ENCODE peak calls at places on chromosomes 3 and 15, in eight cellular contexts. One of them, this sample, is unnamed.

GRCh38 chr3:154217663-154218062 is 96.5 kb downstream of the ARHGEF26 start:
- DNase-seq in HFF-Myc: no peak
- DNase-seq in left ventricle myocardium inferior: no peak
- DNase-seq in RWPE1: no peak
- DNase-seq in neural crest cell: no peak
- DNase-seq in cardiac muscle cell: no peak
- DNase-seq in fibroblast of pulmonary artery: no peak
- DNase-seq in A549: no peak
- DNase-seq in this sample: no peak

GRCh38 chr3:179760944-179761343 is 108.1 kb downstream of the USP13 start:
- DNase-seq in HFF-Myc: peak; percentile 40
- DNase-seq in left ventricle myocardium inferior: no peak
- DNase-seq in RWPE1: peak; percentile 57
- DNase-seq in neural crest cell: no peak
- DNase-seq in cardiac muscle cell: no peak
- DNase-seq in fibroblast of pulmonary artery: peak; percentile 78
- DNase-seq in A549: peak; percentile 33
- DNase-seq in this sample: peak; percentile 84

GRCh38 chr15:68610825-68611224 is 32.0 kb downstream of the CORO2B start:
- DNase-seq in HFF-Myc: no peak
- DNase-seq in left ventricle myocardium inferior: peak; percentile 10
- DNase-seq in RWPE1: no peak
- DNase-seq in neural crest cell: no peak
- DNase-seq in cardiac muscle cell: no peak
- DNase-seq in fibroblast of pulmonary artery: no peak
- DNase-seq in A549: no peak
- DNase-seq in this sample: no peak

GRCh38 chr3:154540950-154541604 is 111.1 kb upstream of the GPR149 start:
- DNase-seq in HFF-Myc: no peak
- DNase-seq in left ventricle myocardium inferior: no peak
- DNase-seq in RWPE1: peak; percentile 4
- DNase-seq in neural crest cell: no peak
- DNase-seq in cardiac muscle cell: no peak
- DNase-seq in fibroblast of pulmonary artery: peak; percentile 22
- DNase-seq in A549: no peak
- DNase-seq in this sample: peak; percentile 30

GRCh38 chr15:66254364-66255292 is 1.1 kb upstream of the MEGF11 start:
- DNase-seq in HFF-Myc: no peak
- DNase-seq in left ventricle myocardium inferior: no peak
- DNase-seq in RWPE1: no peak
- DNase-seq in neural crest cell: no peak
- DNase-seq in cardiac muscle cell: peak; percentile 14
- DNase-seq in fibroblast of pulmonary artery: no peak
- DNase-seq in A549: no peak
- DNase-seq in this sample: no peak

GRCh38 chr15:74399100-74399499 is 31.7 kb upstream of the CYP11A1 start:
- DNase-seq in HFF-Myc: no peak
- DNase-seq in left ventricle myocardium inferior: no peak
- DNase-seq in RWPE1: no peak
- DNase-seq in neural crest cell: no peak
- DNase-seq in cardiac muscle cell: no peak
- DNase-seq in fibroblast of pulmonary artery: no peak
- DNase-seq in A549: no peak
- DNase-seq in this sample: no peak

GRCh38 chr3:130354430-130354829 is 9.0 kb downstream of the COL6A5 start:
- DNase-seq in HFF-Myc: no peak
- DNase-seq in left ventricle myocardium inferior: no peak
- DNase-seq in RWPE1: no peak
- DNase-seq in neural crest cell: no peak
- DNase-seq in cardiac muscle cell: no peak
- DNase-seq in fibroblast of pulmonary artery: no peak
- DNase-seq in A549: no peak
- DNase-seq in this sample: no peak

GRCh38 chr3:193970773-193971206 is 165.2 kb upstream of the HES1 start:
- DNase-seq in HFF-Myc: no peak
- DNase-seq in left ventricle myocardium inferior: no peak
- DNase-seq in RWPE1: no peak
- DNase-seq in neural crest cell: no peak
- DNase-seq in cardiac muscle cell: no peak
- DNase-seq in fibroblast of pulmonary artery: no peak
- DNase-seq in A549: no peak
- DNase-seq in this sample: no peak

GRCh38 chr15:57873564-57874209 is 167.2 kb downstream of the POLR2M start:
- DNase-seq in HFF-Myc: no peak
- DNase-seq in left ventricle myocardium inferior: no peak
- DNase-seq in RWPE1: peak; percentile 52
- DNase-seq in neural crest cell: no peak
- DNase-seq in cardiac muscle cell: no peak
- DNase-seq in fibroblast of pulmonary artery: peak; percentile 74
- DNase-seq in A549: no peak
- DNase-seq in this sample: no peak

GRCh38 chr15:36050899-36051298 is 504.9 kb upstream of the DPH6 start:
- DNase-seq in HFF-Myc: no peak
- DNase-seq in left ventricle myocardium inferior: no peak
- DNase-seq in RWPE1: no peak
- DNase-seq in neural crest cell: no peak
- DNase-seq in cardiac muscle cell: peak; percentile 39
- DNase-seq in fibroblast of pulmonary artery: no peak
- DNase-seq in A549: no peak
- DNase-seq in this sample: no peak

GRCh38 chr3:71956716-71957115 is 171.8 kb upstream of the PROK2 start:
- DNase-seq in HFF-Myc: no peak
- DNase-seq in left ventricle myocardium inferior: no peak
- DNase-seq in RWPE1: no peak
- DNase-seq in neural crest cell: no peak
- DNase-seq in cardiac muscle cell: no peak
- DNase-seq in fibroblast of pulmonary artery: no peak
- DNase-seq in A549: no peak
- DNase-seq in this sample: no peak

GRCh38 chr15:81301815-81302399 is 22.0 kb downstream of the STARD5 start:
- DNase-seq in HFF-Myc: no peak
- DNase-seq in left ventricle myocardium inferior: no peak
- DNase-seq in RWPE1: no peak
- DNase-seq in neural crest cell: no peak
- DNase-seq in cardiac muscle cell: no peak
- DNase-seq in fibroblast of pulmonary artery: no peak
- DNase-seq in A549: no peak
- DNase-seq in this sample: no peak

GRCh38 chr15:22890296-22890695 is 51.8 kb downstream of the NIPA2 start:
- DNase-seq in HFF-Myc: no peak
- DNase-seq in left ventricle myocardium inferior: no peak
- DNase-seq in RWPE1: no peak
- DNase-seq in neural crest cell: no peak
- DNase-seq in cardiac muscle cell: no peak
- DNase-seq in fibroblast of pulmonary artery: no peak
- DNase-seq in A549: no peak
- DNase-seq in this sample: no peak

GRCh38 chr15:78315686-78316085 is 16.3 kb upstream of the SKIC8 start:
- DNase-seq in HFF-Myc: no peak
- DNase-seq in left ventricle myocardium inferior: no peak
- DNase-seq in RWPE1: no peak
- DNase-seq in neural crest cell: peak; percentile 49
- DNase-seq in cardiac muscle cell: peak; percentile 32
- DNase-seq in fibroblast of pulmonary artery: no peak
- DNase-seq in A549: peak; percentile 59
- DNase-seq in this sample: peak; percentile 31
- TF ChIP-seq CTCF in HFF-Myc: peak; percentile 60
- TF ChIP-seq CTCF in left ventricle myocardium inferior: no peak
- TF ChIP-seq CTCF in RWPE1: no peak
- TF ChIP-seq CTCF in neural crest cell: peak; percentile 52
- TF ChIP-seq CTCF in cardiac muscle cell: no peak
- TF ChIP-seq CTCF in fibroblast of pulmonary artery: peak; percentile 16
- TF ChIP-seq CTCF in A549: no peak
- TF ChIP-seq CTCF in this sample: no peak

GRCh38 chr3:10475983-10476382 is 29.4 kb downstream of the ATP2B2 start:
- DNase-seq in HFF-Myc: no peak
- DNase-seq in left ventricle myocardium inferior: no peak
- DNase-seq in RWPE1: no peak
- DNase-seq in neural crest cell: no peak
- DNase-seq in cardiac muscle cell: no peak
- DNase-seq in fibroblast of pulmonary artery: no peak
- DNase-seq in A549: no peak
- DNase-seq in this sample: no peak

GRCh38 chr3:10474439-10474723 is 31.0 kb downstream of the ATP2B2 start:
- DNase-seq in HFF-Myc: no peak
- DNase-seq in left ventricle myocardium inferior: no peak
- DNase-seq in RWPE1: no peak
- DNase-seq in neural crest cell: no peak
- DNase-seq in cardiac muscle cell: no peak
- DNase-seq in fibroblast of pulmonary artery: no peak
- DNase-seq in A549: no peak
- DNase-seq in this sample: no peak

GRCh38 chr3:10474847-10475246 is 30.5 kb downstream of the ATP2B2 start:
- DNase-seq in HFF-Myc: no peak
- DNase-seq in left ventricle myocardium inferior: no peak
- DNase-seq in RWPE1: no peak
- DNase-seq in neural crest cell: no peak
- DNase-seq in cardiac muscle cell: no peak
- DNase-seq in fibroblast of pulmonary artery: no peak
- DNase-seq in A549: no peak
- DNase-seq in this sample: no peak

GRCh38 chr3:10472877-10473440 is 32.4 kb downstream of the ATP2B2 start:
- DNase-seq in HFF-Myc: no peak
- DNase-seq in left ventricle myocardium inferior: no peak
- DNase-seq in RWPE1: no peak
- DNase-seq in neural crest cell: no peak
- DNase-seq in cardiac muscle cell: no peak
- DNase-seq in fibroblast of pulmonary artery: no peak
- DNase-seq in A549: no peak
- DNase-seq in this sample: no peak

DNA sequence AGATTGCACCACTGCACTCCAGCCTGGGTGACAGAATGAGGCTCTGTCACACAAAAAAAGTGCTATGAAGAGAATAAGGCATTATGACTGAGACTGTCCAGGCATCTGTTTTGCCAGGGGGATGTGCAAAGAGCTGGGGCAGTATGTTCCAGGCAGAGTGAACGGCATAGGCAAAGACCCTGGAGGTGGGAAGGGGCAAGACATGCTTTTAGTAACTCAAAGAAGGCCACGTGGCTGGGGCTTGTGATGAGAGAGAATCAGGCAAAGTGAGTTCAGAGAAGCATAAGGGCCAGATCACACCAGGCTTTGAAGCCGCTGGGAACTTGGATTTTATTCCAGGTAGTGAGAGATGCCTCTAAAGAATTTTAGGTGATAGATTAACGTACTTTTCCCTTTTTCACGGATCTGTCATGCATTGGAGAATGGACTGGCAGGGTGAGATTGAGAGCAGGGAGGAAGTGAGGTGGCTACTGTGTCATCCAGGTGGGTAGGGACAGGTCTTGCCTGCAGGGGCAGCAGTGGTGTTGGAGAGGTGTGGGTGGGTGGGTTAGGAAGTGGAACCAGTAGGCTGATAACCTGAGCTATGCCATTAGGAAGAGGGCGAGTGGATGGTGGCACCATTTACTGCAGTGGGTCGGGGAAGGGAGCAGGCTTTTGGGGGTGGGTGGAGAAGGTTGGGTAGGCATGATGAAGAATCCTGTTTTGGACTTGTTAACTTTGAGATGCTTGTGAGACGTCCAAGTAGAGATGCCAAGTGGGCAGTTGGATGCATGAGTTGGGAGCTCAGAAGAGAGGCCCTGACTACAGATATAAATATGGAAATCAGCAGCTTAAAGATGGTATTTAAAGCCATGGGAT is 31.6 kb downstream of the ATP2B2 start:
- DNase-seq in HFF-Myc: no peak
- DNase-seq in left ventricle myocardium inferior: no peak
- DNase-seq in RWPE1: no peak
- DNase-seq in neural crest cell: no peak
- DNase-seq in cardiac muscle cell: no peak
- DNase-seq in fibroblast of pulmonary artery: no peak
- DNase-seq in A549: no peak
- DNase-seq in this sample: no peak
- TF ChIP-seq CTCF in HFF-Myc: no peak
- TF ChIP-seq CTCF in left ventricle myocardium inferior: no peak
- TF ChIP-seq CTCF in RWPE1: no peak
- TF ChIP-seq CTCF in neural crest cell: no peak
- TF ChIP-seq CTCF in cardiac muscle cell: no peak
- TF ChIP-seq CTCF in fibroblast of pulmonary artery: no peak
- TF ChIP-seq CTCF in A549: no peak
- TF ChIP-seq CTCF in this sample: no peak

DNA sequence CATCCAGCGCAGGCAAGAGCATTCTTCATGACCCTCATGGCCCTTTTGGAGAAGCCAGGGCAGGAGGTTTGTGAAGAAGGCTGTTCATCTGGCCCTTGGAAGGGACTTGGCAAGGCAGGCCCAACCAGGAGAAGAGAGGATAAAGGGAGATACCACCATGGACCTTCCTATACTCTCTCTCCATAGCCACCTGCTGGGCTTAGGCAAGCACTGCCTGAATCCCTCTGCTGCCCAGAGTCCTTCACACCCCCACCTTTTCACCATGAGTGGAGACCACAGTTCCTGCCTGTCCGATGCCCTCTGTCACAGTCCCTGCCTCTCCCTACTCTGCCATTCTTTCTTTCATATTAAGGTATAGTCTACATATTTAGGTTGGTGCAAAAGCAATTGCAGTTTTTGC is 10.6 kb upstream of the SFMBT1 start:
- DNase-seq in HFF-Myc: no peak
- DNase-seq in left ventricle myocardium inferior: no peak
- DNase-seq in RWPE1: no peak
- DNase-seq in neural crest cell: no peak
- DNase-seq in cardiac muscle cell: peak; percentile 19
- DNase-seq in fibroblast of pulmonary artery: peak; percentile 13
- DNase-seq in A549: peak; percentile 52
- DNase-seq in this sample: peak; percentile 35
- TF ChIP-seq CTCF in HFF-Myc: peak; percentile 38
- TF ChIP-seq CTCF in left ventricle myocardium inferior: peak; percentile 41
- TF ChIP-seq CTCF in RWPE1: no peak
- TF ChIP-seq CTCF in neural crest cell: peak; percentile 44
- TF ChIP-seq CTCF in cardiac muscle cell: no peak
- TF ChIP-seq CTCF in fibroblast of pulmonary artery: peak; percentile 40
- TF ChIP-seq CTCF in A549: no peak
- TF ChIP-seq CTCF in this sample: peak; percentile 14

GRCh38 chr15:61871926-61872522 is 188.2 kb downstream of the VPS13C start:
- DNase-seq in HFF-Myc: peak; percentile 2
- DNase-seq in left ventricle myocardium inferior: no peak
- DNase-seq in RWPE1: peak; percentile 28
- DNase-seq in neural crest cell: no peak
- DNase-seq in cardiac muscle cell: peak; percentile 7
- DNase-seq in fibroblast of pulmonary artery: peak; percentile 51
- DNase-seq in A549: peak; percentile 32
- DNase-seq in this sample: peak; percentile 38
- TF ChIP-seq CTCF in HFF-Myc: peak; percentile 12
- TF ChIP-seq CTCF in left ventricle myocardium inferior: peak; percentile 65
- TF ChIP-seq CTCF in RWPE1: peak; percentile 84
- TF ChIP-seq CTCF in neural crest cell: peak; percentile 73
- TF ChIP-seq CTCF in cardiac muscle cell: peak; percentile 55
- TF ChIP-seq CTCF in fibroblast of pulmonary artery: peak; percentile 53
- TF ChIP-seq CTCF in A549: peak; percentile 91
- TF ChIP-seq CTCF in this sample: peak; percentile 54